ENCODE peak calls at places on chromosome 21, in eight cellular contexts. U is EL; G is dorsolateral prefrontal cortex; D is stimulated activated CD4-positive, alpha-beta T cell treated with anti-CD3 and anti-CD28 coated beads, TNF-alpha, amount 100 ng/mL, for 48 hours; N is astrocyte of the spinal cord; F is activated naive CD8-positive, alpha-beta T cell treated with anti-CD3 and anti-CD28 coated beads, Interleukin-2, amount 10 ng/mL, durations not matched to agents 7 days and 5 days; J is progenitor cell of endocrine pancreas; R is activated naive CD4-positive, alpha-beta T cell treated with anti-CD3 and anti-CD28 coated beads for 36 hours. V is an unnamed sample.

GRCh38 chr21:43027846-43028731 is 47.5 kb downstream of the CBS start:
- DNase-seq in U (no peak), G (no peak), D (no peak), N (no peak), F (no peak), J (no peak), R (no peak), V (no peak)

GRCh38 chr21:35905973-35906357 is 154.4 kb downstream of the SETD4 start:
- DNase-seq in U (no peak), G (no peak), D (no peak), N (no peak), F (no peak), J (no peak), R (no peak), V (no peak)

GRCh38 chr21:34009193-34009592 is 64.2 kb upstream of the MRPS6 start:
- DNase-seq in U (no peak), G (no peak), D (no peak), N (no peak), F (no peak), J (no peak), R (no peak), V (no peak)

GRCh38 chr21:38925923-38926322 is 120.2 kb downstream of the ETS2 start:
- DNase-seq in U (peak), G (peak), D (no peak), N (peak), F (no peak), J (no peak), R (no peak), V (peak)

GRCh38 chr21:27759820-27760219 is 792.9 kb upstream of the ADAMTS5 start:
- DNase-seq in U (peak), G (no peak), D (no peak), N (no peak), F (no peak), J (no peak), R (no peak), V (no peak)

GRCh38 chr21:41520560-41521442 is 12.8 kb upstream of the TMPRSS2 start:
- DNase-seq in U (no peak), G (no peak), D (no peak), N (no peak), F (no peak), J (no peak), R (no peak), V (no peak)

GRCh38 chr21:44988607-44989537 is 49.0 kb downstream of the SLX9 start:
- DNase-seq in U (no peak), G (no peak), D (no peak), N (no peak), F (no peak), J (no peak), R (no peak), V (no peak)

GRCh38 chr21:46098303-46099141 is 610 bp downstream of the COL6A2 start:
- DNase-seq in U (peak), G (peak), D (no peak), N (no peak), F (peak), J (peak), R (no peak), V (no peak)

GRCh38 chr21:26769613-26770188 is 75.5 kb downstream of the ADAMTS1 start:
- DNase-seq in U (peak), G (no peak), D (no peak), N (peak), F (no peak), J (no peak), R (no peak), V (peak)

GRCh38 chr21:21624674-21625073 is 626.5 kb downstream of the NCAM2 start:
- DNase-seq in U (peak), G (no peak), D (no peak), N (peak), F (no peak), J (no peak), R (no peak), V (no peak)

GRCh38 chr21:34613679-34614442 is 1.1 kb downstream of the RCAN1 start:
- DNase-seq in U (peak), G (no peak), D (no peak), N (no peak), F (no peak), J (no peak), R (peak), V (peak)

GRCh38 chr21:32412162-32412997 is at the start of gene EVA1C:
- DNase-seq in U (peak), G (no peak), D (peak), N (peak), F (peak), J (peak), R (peak), V (peak)

GRCh38 chr21:44519346-44520325 is 20.4 kb downstream of the KRTAP10-1 start:
- DNase-seq in U (no peak), G (no peak), D (no peak), N (no peak), F (peak), J (no peak), R (no peak), V (no peak)

GRCh38 chr21:34889537-34890257 is 159.4 kb downstream of the RUNX1 start:
- DNase-seq in U (peak), G (no peak), D (peak), N (peak), F (peak), J (peak), R (peak), V (peak)

GRCh38 chr21:43637530-43637929 is 21.8 kb downstream of the HSF2BP start:
- DNase-seq in U (no peak), G (no peak), D (no peak), N (no peak), F (no peak), J (no peak), R (no peak), V (no peak)

GRCh38 chr21:38751379-38752050 is 54.2 kb upstream of the ETS2 start:
- DNase-seq in U (no peak), G (no peak), D (no peak), N (peak), F (no peak), J (no peak), R (no peak), V (no peak)

GRCh38 chr21:14383596-14384210 is 757 bp upstream of the HSPA13 start:
- DNase-seq in U (no peak), G (no peak), D (no peak), N (no peak), F (no peak), J (no peak), R (peak), V (peak)